ENCODE peak calls at places on chromosomes 13 and 19, in ten cellular contexts. Z, P, F, S, K, T, C, G, B and W are unnamed samples.

GRCh38 chr13:110580800-110581199 is 19.3 kb upstream of the RAB20 start:
- DNase-seq in P (no peak), Z (no peak), F (no peak), T (no peak), B (no peak), G (no peak), K (no peak), C (no peak), S (no peak), W (no peak)

GRCh38 chr19:50803633-50804419 is 13.6 kb downstream of the ACP4 start:
- DNase-seq in P (no peak), C (no peak), B (no peak), Z (no peak), G (no peak), K (no peak), F (no peak), T (peak; percentile 60), S (no peak), W (no peak)

GRCh38 chr19:35248310-35249145 is at the start of gene LSR:
- DNase-seq in Z (no peak), P (peak; percentile 47), S (peak; percentile 94), F (peak; percentile 74), K (no peak), B (peak; percentile 61), C (peak; percentile 96), G (peak; percentile 94), T (peak; percentile 96), W (peak; percentile 56)

GRCh38 chr13:94617389-94618000 is 15.8 kb downstream of the GPR180 start:
- DNase-seq in B (no peak), P (no peak), Z (no peak), K (no peak), G (no peak), C (no peak), T (peak; percentile 43), S (no peak), F (no peak), W (no peak)

GRCh38 chr19:39052243-39052746 is 19.9 kb upstream of the FBXO27 start:
- DNase-seq in S (peak; percentile 51), C (peak; percentile 73), B (peak; percentile 87), F (peak; percentile 51), T (peak; percentile 71), G (peak; percentile 68), K (peak; percentile 20), Z (peak; percentile 29), P (peak; percentile 32), W (peak; percentile 64)

GRCh38 chr19:2064788-2065524 is 13.9 kb upstream of the MKNK2 start:
- DNase-seq in C (peak; percentile 24), S (no peak), P (peak; percentile 83), B (no peak), F (no peak), K (no peak), T (no peak), G (no peak), Z (no peak), W (peak; percentile 84)

GRCh38 chr13:25286308-25286968 is 850 bp downstream of the MTMR6 start:
- DNase-seq in K (no peak), S (peak; percentile 44), P (no peak), F (no peak), G (no peak), B (no peak), Z (no peak), T (peak; percentile 37), C (peak; percentile 30), W (no peak)

GRCh38 chr13:37141011-37141410 is 35.5 kb upstream of the CSNK1A1L start:
- DNase-seq in Z (no peak), P (no peak), T (no peak), S (no peak), C (no peak), B (no peak), K (no peak), G (no peak), F (no peak), W (no peak)

DNA sequence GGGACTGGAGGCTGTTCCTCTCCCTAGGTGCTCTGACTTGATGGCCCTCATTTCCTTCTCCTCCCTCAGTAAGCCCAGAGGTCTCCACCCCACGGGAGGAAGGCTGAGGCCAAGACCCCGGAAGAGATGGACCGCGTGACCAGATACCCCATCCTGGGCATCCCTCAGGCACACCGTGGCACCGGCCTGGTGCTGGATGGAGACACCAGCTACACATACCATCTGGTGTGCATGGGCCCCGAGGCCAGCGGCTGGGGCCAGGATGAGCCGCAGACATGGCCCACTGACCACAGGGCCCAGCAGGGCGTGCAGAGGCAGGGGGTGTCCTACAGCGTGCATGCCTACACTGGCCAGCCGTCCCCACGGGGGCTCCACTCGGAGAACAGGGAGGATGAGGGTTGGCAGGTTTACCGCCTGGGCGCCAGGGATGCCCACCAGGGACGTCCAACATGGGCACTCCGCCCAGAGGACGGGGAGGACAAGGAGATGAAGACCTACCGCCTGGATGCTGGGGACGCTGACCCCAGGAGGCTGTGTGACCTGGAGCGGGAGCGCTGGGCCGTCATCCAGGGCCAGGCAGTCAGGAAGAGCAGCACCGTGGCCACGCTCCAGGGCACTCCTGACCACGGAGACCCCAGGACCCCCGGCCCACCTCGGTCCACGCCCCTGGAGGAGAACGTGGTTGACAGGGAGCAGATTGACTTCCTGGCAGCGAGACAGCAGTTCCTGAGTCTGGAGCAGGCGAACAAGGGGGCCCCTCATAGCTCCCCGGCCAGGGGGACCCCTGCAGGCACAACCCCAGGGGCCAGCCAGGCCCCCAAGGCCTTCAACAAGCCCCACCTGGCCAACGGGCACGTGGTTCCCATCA is 6.1 kb downstream of the MISP start:
- DNase-seq in K (no peak), S (no peak), P (no peak), T (no peak), Z (no peak), B (no peak), C (no peak), G (no peak), F (no peak), W (no peak)
- H3K4me3 ChIP-seq in K (no peak overlapping the region), S (no peak overlapping the region), P (no peak overlapping the region), T (no peak overlapping the region), Z (no peak overlapping the region), B (no peak overlapping the region), C (no peak overlapping the region), G (no peak overlapping the region), F (no peak overlapping the region), W (no peak overlapping the region)

DNA sequence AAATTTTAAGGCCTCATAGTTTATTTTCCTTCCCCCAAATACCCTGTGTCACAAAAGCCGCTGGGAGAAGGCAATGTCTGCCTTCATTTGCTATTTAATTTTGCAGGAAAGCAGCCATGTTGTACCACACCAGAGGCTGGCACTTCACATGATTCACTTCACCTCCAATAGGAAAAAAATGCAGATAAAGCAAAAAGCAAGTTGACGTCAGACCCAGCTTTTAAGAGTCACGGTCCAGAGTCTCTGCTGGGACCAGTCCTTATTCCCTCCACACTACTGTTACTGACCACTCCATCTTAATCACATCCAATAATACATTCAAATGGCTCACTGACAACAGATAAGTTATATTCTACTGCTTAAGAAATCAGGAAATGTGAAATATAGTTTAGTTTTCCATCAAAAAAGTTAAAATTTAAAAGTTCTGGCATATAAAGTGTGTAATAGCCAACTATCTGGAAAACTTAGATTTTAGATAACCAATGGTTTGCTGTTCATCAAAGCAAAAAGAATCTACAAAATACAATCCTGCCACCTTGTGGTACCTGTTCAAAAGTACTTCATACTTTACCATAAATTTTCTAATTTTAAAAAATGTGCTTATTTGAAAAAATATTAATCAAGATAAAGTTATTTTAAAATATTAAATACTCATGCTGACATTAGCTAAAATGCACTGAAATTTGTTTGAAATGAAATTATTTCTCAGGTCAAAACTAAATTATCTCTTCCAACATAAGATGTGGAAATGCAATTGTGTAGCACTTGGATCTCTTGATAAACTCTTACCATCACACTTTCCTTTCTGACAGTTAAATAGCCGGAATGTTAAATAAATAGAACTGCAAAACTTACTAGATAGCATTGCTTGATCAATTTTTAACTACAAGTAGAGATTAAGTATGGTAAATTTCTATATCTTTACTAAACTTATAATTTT is 97.3 kb downstream of the SERP2 start:
- DNase-seq in C (no peak), S (no peak), Z (no peak), K (no peak), F (no peak), G (no peak), T (peak; percentile 56), P (no peak), B (peak; percentile 36), W (no peak)
- TF ChIP-seq CTCF in C (peak; percentile 52), S (peak; percentile 47), Z (peak; percentile 47), K (peak; percentile 50), F (peak; percentile 47), G (peak; percentile 53), T (peak; percentile 39), P (peak; percentile 66), B (peak; percentile 55), W (peak; percentile 63)

GRCh38 chr19:18906605-18907519 is 10.9 kb upstream of the CERS1 start:
- DNase-seq in S (no peak), T (no peak), B (no peak), G (no peak), C (no peak), F (no peak), Z (no peak), K (no peak), P (no peak), W (no peak)

GRCh38 chr19:18905520-18906236 is 9.7 kb upstream of the CERS1 start:
- DNase-seq in B (no peak), C (no peak), G (no peak), F (no peak), S (no peak), Z (no peak), K (no peak), T (no peak), P (no peak), W (no peak)

GRCh38 chr19:18904334-18905057 is 8.5 kb upstream of the CERS1 start:
- DNase-seq in G (no peak), B (no peak), S (no peak), T (no peak), F (no peak), C (no peak), P (no peak), Z (no peak), K (no peak), W (no peak)

GRCh38 chr19:18903146-18904056 is 7.4 kb upstream of the CERS1 start:
- DNase-seq in S (no peak), P (no peak), T (no peak), B (no peak), Z (no peak), K (no peak), G (no peak), F (no peak), C (no peak), W (no peak)

DNA sequence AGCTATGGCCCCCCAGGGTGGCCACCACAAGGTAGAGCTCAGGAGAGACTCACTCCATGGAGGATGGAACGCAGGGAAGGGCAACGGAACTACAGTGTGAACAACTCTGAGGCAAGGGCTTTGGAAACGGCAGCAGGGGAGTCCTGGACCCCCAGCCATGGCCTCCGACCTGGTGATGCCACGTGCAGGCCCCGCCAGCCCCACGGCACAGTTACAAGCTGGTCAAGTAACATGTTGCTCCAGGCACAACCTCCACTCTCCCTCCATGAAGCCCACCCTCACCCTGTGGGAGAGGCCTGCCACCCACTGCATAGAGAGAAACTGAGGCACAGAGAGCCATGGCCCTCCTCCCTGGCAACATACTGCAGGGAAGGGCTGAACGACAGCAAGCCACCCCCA is 9.1 kb upstream of the CERS1 start:
- DNase-seq in T (no peak), K (no peak), B (no peak), F (no peak), C (no peak), Z (no peak), G (no peak), P (no peak), S (no peak), W (no peak)
- H3K27ac ChIP-seq in T (no peak overlapping the region), K (no peak overlapping the region), B (no peak overlapping the region), F (no peak overlapping the region), C (no peak overlapping the region), Z (no peak overlapping the region), G (no peak overlapping the region), P (no peak overlapping the region), S (no peak overlapping the region), W (no peak overlapping the region)

DNA sequence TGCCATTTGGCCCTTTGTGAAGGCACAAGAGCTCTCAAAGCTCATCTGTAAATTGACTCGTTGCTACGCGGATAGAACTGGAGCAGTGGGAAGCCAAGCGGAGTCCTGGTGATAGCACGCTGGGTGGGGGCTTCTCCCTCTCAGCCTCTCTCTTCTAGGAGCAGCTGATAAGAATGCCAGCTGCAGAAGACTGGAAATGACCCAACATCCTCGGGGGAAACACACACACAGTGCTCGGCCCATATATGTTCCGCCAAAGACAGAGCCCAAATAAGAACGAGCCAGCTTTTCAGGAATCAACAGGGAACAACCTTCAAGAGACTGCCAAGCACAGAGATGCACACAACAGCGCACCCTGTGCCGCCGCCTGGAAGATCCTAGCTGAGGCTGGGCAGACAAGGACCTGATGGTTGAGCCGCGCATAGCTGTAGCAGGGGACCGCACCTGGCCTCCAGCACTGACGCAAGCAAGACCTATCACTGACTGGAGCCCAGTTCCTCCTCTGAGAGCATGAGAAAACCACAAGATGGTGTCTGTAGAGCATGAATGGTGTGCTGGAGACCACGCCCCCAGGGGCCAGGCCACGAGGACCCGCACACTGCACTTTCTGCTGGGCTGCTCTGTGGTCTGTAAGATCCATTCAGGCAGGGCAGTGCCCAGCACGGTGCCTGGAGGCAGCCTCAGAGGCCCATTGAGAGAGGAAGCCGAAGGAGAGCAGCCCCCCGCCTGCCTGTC is 16.0 kb upstream of the SLC35E1 start:
- DNase-seq in K (no peak), B (no peak), C (peak; percentile 67), G (no peak), T (peak; percentile 55), P (no peak), S (peak; percentile 79), F (peak; percentile 27), Z (no peak), W (no peak)
- H3K4me3 ChIP-seq in K (peak overlapping the region; percentile 13), B (no peak overlapping the region), C (no peak overlapping the region), G (peak overlapping the region; percentile 28), T (no peak overlapping the region), P (peak overlapping the region; percentile 36), S (no peak overlapping the region), F (peak overlapping the region; percentile 12), Z (no peak overlapping the region), W (no peak overlapping the region)